ENCODE peak calls at places on chromosome 7, in six cellular contexts. T is esophagus muscularis mucosa, U is PC-9, N is HFF-Myc, O is sigmoid colon, D is IMR-90. X is an unnamed sample.

GRCh38 chr7:150514748-150515222 is at the start of gene GIMAP7:
- DNase-seq in T (no peak), U (no peak), N (no peak), O (no peak), D (no peak), X (no peak)

GRCh38 chr7:151010002-151010306 is 14.3 kb downstream of the ATG9B start:
- DNase-seq in T (no peak), U (no peak), N (no peak), O (no peak), D (no peak), X (no peak)

GRCh38 chr7:98879198-98879988 is 1.1 kb downstream of the TRRAP start:
- DNase-seq in T (no peak), U (peak), N (no peak), O (no peak), D (peak), X (no peak)

GRCh38 chr7:82441916-82442478 is 1.6 kb downstream of the CACNA2D1 start:
- DNase-seq in T (no peak), U (no peak), N (no peak), O (no peak), D (peak), X (no peak)

GRCh38 chr7:83941300-83941699 is 253.3 kb downstream of the SEMA3A start:
- DNase-seq in T (no peak), U (no peak), N (no peak), O (no peak), D (no peak), X (no peak)

GRCh38 chr7:16702433-16702832 is 51.1 kb upstream of the TSPAN13 start:
- DNase-seq in T (no peak), U (no peak), N (no peak), O (no peak), D (no peak), X (no peak)

GRCh38 chr7:18458830-18459229 is 36.7 kb upstream of the HDAC9 start:
- DNase-seq in T (no peak), U (no peak), N (no peak), O (no peak), D (no peak), X (peak)

GRCh38 chr7:13538669-13539068 is 450.8 kb downstream of the ETV1 start:
- DNase-seq in T (no peak), U (no peak), N (no peak), O (no peak), D (peak), X (no peak)

GRCh38 chr7:135508853-135509588 is 881 bp downstream of the CNOT4 start:
- DNase-seq in T (no peak), U (no peak), N (no peak), O (no peak), D (peak), X (no peak)

GRCh38 chr7:132857031-132857430 is 224.9 kb downstream of the CHCHD3 start:
- DNase-seq in T (no peak), U (no peak), N (no peak), O (no peak), D (no peak), X (no peak)

GRCh38 chr7:108245523-108246226 is 115.5 kb upstream of the LAMB4 start:
- DNase-seq in T (no peak), U (no peak), N (no peak), O (no peak), D (no peak), X (no peak)

GRCh38 chr7:157234271-157234670 is 95.5 kb downstream of the UBE3C start:
- DNase-seq in T (no peak), U (no peak), N (peak), O (no peak), D (no peak), X (peak)

GRCh38 chr7:2613926-2614613 is 17.7 kb upstream of the TTYH3 start:
- DNase-seq in T (no peak), U (no peak), N (no peak), O (peak), D (no peak), X (peak)

GRCh38 chr7:37826825-37827224 is 21.6 kb upstream of the NME8 start:
- DNase-seq in T (no peak), U (no peak), N (no peak), O (no peak), D (no peak), X (no peak)

GRCh38 chr7:116431783-116432182 is 67.8 kb upstream of the CAV2 start:
- DNase-seq in T (no peak), U (no peak), N (no peak), O (no peak), D (peak), X (no peak)

GRCh38 chr7:154791611-154792010 is 211.3 kb downstream of the PAXIP1 start:
- DNase-seq in T (no peak), U (no peak), N (no peak), O (no peak), D (no peak), X (no peak)

GRCh38 chr7:104926189-104926904 is 87.7 kb upstream of the KMT2E start:
- DNase-seq in T (no peak), U (no peak), N (no peak), O (no peak), D (no peak), X (no peak)

GRCh38 chr7:12130664-12131063 is 80.4 kb upstream of the TMEM106B start:
- DNase-seq in T (no peak), U (peak), N (no peak), O (no peak), D (no peak), X (peak)

GRCh38 chr7:85000973-85001372 is 185.9 kb downstream of the SEMA3D start:
- DNase-seq in T (no peak), U (no peak), N (no peak), O (no peak), D (no peak), X (no peak)

GRCh38 chr7:27392477-27392876 is 149.9 kb downstream of the EVX1 start:
- DNase-seq in T (no peak), U (no peak), N (no peak), O (no peak), D (no peak), X (no peak)

GRCh38 chr7:38312776-38313175 is 39.3 kb upstream of the TARP start:
- DNase-seq in T (no peak), U (no peak), N (no peak), O (no peak), D (no peak), X (no peak)

GRCh38 chr7:67854236-67854635 is 857.6 kb downstream of the TYW1 start:
- DNase-seq in T (no peak), U (no peak), N (no peak), O (no peak), D (no peak), X (no peak)

DNA sequence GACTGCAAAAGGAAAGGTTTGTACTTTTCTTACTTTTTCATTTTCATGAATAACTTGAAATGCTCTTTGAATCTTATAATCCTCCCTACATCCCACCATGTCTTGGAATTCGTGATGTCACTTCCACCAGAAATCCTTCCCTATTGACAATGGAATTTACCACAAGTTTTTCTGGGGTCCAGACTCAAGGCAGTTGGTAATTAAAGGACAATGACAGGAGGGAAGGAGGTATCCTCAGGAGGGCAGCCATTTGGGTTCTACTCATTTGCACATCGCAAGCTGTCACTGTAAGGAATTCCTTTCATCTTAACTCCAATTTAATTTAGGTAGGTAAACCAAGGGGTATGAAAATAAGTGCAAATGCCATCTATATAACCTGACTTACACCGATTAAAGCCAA is 21.9 kb downstream of the LRRC17 start:
- DNase-seq in T (no peak), U (no peak), N (no peak), O (no peak), D (no peak), X (no peak)
- H3K4me3 ChIP-seq in T (no peak), U (no peak), N (no peak), O (no peak), D (no peak), X (no peak)

DNA sequence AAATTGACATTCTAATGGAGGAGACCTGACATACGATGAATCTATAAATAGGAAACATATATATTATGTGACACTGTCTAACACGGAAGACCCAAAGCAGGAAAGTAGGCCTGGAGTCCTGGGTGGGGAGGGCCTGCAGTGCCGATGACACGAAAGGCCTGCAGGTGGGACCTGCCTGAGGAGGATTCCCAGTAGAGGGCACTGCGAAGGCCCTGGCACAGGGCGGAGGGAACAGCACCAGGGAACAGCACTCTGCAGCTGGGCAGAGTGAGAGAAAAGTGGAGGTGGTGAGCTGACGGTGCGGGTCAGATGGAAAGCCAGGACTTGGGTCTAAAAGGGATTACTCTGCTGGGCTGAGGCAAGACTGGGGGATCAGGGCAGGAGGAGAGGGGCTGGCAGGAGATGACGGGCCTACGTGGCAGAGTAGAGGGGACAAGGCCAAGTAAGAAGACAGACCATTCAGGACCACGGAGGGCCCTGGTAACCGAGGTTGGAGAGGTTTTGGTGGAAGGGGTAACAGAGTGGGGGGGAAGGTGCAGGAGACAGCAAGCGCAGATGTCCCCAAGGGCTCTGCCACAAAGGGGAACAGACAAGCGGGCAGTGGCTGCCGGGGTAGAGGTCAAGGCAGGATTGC is 8.1 kb downstream of the ZNF746 start:
- DNase-seq in T (peak), U (no peak), N (no peak), O (no peak), D (no peak), X (no peak)
- TF ChIP-seq CTCF in T (no peak), U (peak), N (peak), O (no peak), D (no peak), X (peak)

GRCh38 chr7:90816511-90817142 is 220.5 kb downstream of the CDK14 start:
- DNase-seq in T (no peak), U (peak), N (peak), O (no peak), D (peak), X (peak)
- H3K4me3 ChIP-seq in T (no peak), U (no peak), N (no peak), O (no peak), D (no peak), X (no peak)

GRCh38 chr7:22853674-22854157 is 31.1 kb upstream of the TOMM7 start:
- DNase-seq in T (no peak), U (no peak), N (no peak), O (no peak), D (no peak), X (no peak)
- TF ChIP-seq CTCF in T (peak), U (no peak), N (no peak), O (no peak), D (peak), X (no peak)

GRCh38 chr7:1542329-1542728 is 11.8 kb downstream of the MAFK start:
- DNase-seq in T (no peak), U (no peak), N (no peak), O (no peak), D (no peak), X (no peak)
- H3K4me3 ChIP-seq in T (no peak), U (no peak), N (no peak), O (no peak), D (no peak), X (no peak)

X was measured in AG09309.